ENCODE peak calls at places on chromosomes 3 and 15, in seven cellular contexts. D is HCT116; O is A549; B is GM12891; T is activated naive CD8-positive, alpha-beta T cell treated with anti-CD3 and anti-CD28 coated beads, Interleukin-2, amount 50 U/mL, for 24 hours; F is GM03348; X is CD8-positive, alpha-beta memory T cell. J is an unnamed sample.

GRCh38 chr3:115651089-115651488 is 27.8 kb downstream of the GAP43 start:
- DNase-seq in D (no peak), O (no peak), B (no peak), T (no peak), F (no peak), X (no peak), J (no peak)

GRCh38 chr15:90864507-90864906 is 3.9 kb upstream of the FURIN start:
- DNase-seq in D (no peak), O (no peak), B (no peak), T (no peak), F (no peak), X (no peak), J (no peak)

GRCh38 chr15:69893863-69894262 is 203.9 kb downstream of the TLE3 start:
- DNase-seq in D (no peak), O (no peak), B (no peak), T (no peak), F (peak; percentile 77), X (no peak), J (no peak)

GRCh38 chr3:159245871-159246270 is 444.0 kb downstream of the MFSD1 start:
- DNase-seq in D (no peak), O (no peak), B (no peak), T (no peak), F (no peak), X (no peak), J (no peak)

GRCh38 chr3:190519886-190520285 is 6.0 kb downstream of the IL1RAP start:
- DNase-seq in D (no peak), O (no peak), B (no peak), T (no peak), F (no peak), X (no peak), J (no peak)

GRCh38 chr3:59764131-59764530 is 714.3 kb upstream of the CFAP20DC start:
- DNase-seq in D (no peak), O (no peak), B (no peak), T (no peak), F (peak; percentile 24), X (no peak), J (no peak)

GRCh38 chr3:58271901-58272501 is 34.0 kb upstream of the RPP14 start:
- DNase-seq in D (peak; percentile 73), O (peak; percentile 42), B (no peak), T (no peak), F (peak; percentile 92), X (no peak), J (peak; percentile 30)

GRCh38 chr3:184618793-184619192 is 57.2 kb downstream of the EPHB3 start:
- DNase-seq in D (no peak), O (no peak), B (no peak), T (no peak), F (no peak), X (no peak), J (no peak)

GRCh38 chr15:53520867-53521525 is 238.5 kb downstream of the WDR72 start:
- DNase-seq in D (no peak), O (no peak), B (no peak), T (no peak), F (no peak), X (no peak), J (no peak)

GRCh38 chr15:52481915-52482314 is 46.8 kb downstream of the MYO5A start:
- DNase-seq in D (peak; percentile 13), O (no peak), B (no peak), T (no peak), F (peak; percentile 70), X (peak; percentile 77), J (no peak)

GRCh38 chr15:78302579-78302978 is 3.2 kb upstream of the SKIC8 start:
- DNase-seq in D (no peak), O (no peak), B (no peak), T (no peak), F (peak; percentile 72), X (no peak), J (no peak)

GRCh38 chr3:159679900-159680299 is 308.7 kb upstream of the IL12A start:
- DNase-seq in D (no peak), O (no peak), B (no peak), T (no peak), F (no peak), X (no peak), J (no peak)

GRCh38 chr3:122930371-122930997 is 97.1 kb downstream of the SEMA5B start:
- DNase-seq in D (no peak), O (no peak), B (no peak), T (no peak), F (no peak), X (no peak), J (no peak)

GRCh38 chr15:85414495-85414894 is 34.1 kb downstream of the AKAP13 start:
- DNase-seq in D (no peak), O (peak; percentile 52), B (no peak), T (no peak), F (peak; percentile 29), X (no peak), J (no peak)

GRCh38 chr15:26970712-26971210 is at the start of gene GABRG3:
- DNase-seq in D (no peak), O (peak; percentile 12), B (no peak), T (no peak), F (no peak), X (no peak), J (no peak)

GRCh38 chr15:78715930-78716329 is 74.9 kb upstream of the CHRNB4 start:
- DNase-seq in D (no peak), O (peak; percentile 68), B (no peak), T (no peak), F (no peak), X (no peak), J (no peak)

GRCh38 chr15:29435811-29436210 is 166.2 kb upstream of the NSMCE3 start:
- DNase-seq in D (no peak), O (no peak), B (no peak), T (no peak), F (no peak), X (no peak), J (no peak)

GRCh38 chr15:39657181-39657580 is 76.3 kb downstream of the THBS1 start:
- DNase-seq in D (no peak), O (no peak), B (no peak), T (no peak), F (peak; percentile 13), X (no peak), J (no peak)

GRCh38 chr15:99155961-99156443 is 51.1 kb downstream of the SYNM start:
- DNase-seq in D (no peak), O (no peak), B (no peak), T (no peak), F (no peak), X (no peak), J (no peak)

GRCh38 chr3:183895296-183895695 is 10.6 kb upstream of the PARL start:
- DNase-seq in D (peak; percentile 38), O (peak; percentile 46), B (peak; percentile 70), T (no peak), F (peak; percentile 91), X (peak; percentile 63), J (peak; percentile 42)

GRCh38 chr3:159938712-159939111 is 49.9 kb upstream of the IL12A start:
- DNase-seq in D (no peak), O (no peak), B (no peak), T (no peak), F (no peak), X (no peak), J (no peak)

GRCh38 chr3:123782488-123782887 is 101.6 kb downstream of the MYLK start:
- DNase-seq in D (no peak), O (no peak), B (no peak), T (no peak), F (no peak), X (no peak), J (no peak)